ENCODE peak calls at places on chromosome 16, in nine cellular contexts. C, M, V, D, K, N, R, E and A are unnamed samples.

GRCh38 chr16:55480228-55480655 is 1.2 kb downstream of the MMP2 start:
- DNase-seq in C (peak), M (no peak), V (no peak), D (no peak), K (no peak), N (no peak), R (no peak), E (no peak), A (no peak)

GRCh38 chr16:17070882-17071592 is 399.7 kb downstream of the XYLT1 start:
- DNase-seq in C (no peak), M (peak), V (peak), D (peak), K (peak), N (peak), R (peak), E (peak), A (peak)

GRCh38 chr16:22073350-22073749 is 19.0 kb upstream of the VWA3A start:
- DNase-seq in C (peak), M (no peak), V (no peak), D (no peak), K (no peak), N (no peak), R (no peak), E (no peak), A (no peak)

GRCh38 chr16:84610385-84610784 is 7.5 kb downstream of the COTL1 start:
- DNase-seq in C (peak), M (no peak), V (no peak), D (peak), K (no peak), N (no peak), R (no peak), E (no peak), A (no peak)

GRCh38 chr16:58459344-58460218 is 40.4 kb upstream of the NDRG4 start:
- DNase-seq in C (peak), M (no peak), V (no peak), D (no peak), K (no peak), N (no peak), R (no peak), E (no peak), A (no peak)

GRCh38 chr16:85192233-85192632 is 80.0 kb upstream of the CIBAR2 start:
- DNase-seq in C (no peak), M (no peak), V (no peak), D (no peak), K (no peak), N (no peak), R (no peak), E (no peak), A (no peak)

GRCh38 chr16:18024566-18024965 is 312.0 kb downstream of the NPIPA8 start:
- DNase-seq in C (no peak), M (no peak), V (no peak), D (no peak), K (no peak), N (no peak), R (no peak), E (no peak), A (no peak)

GRCh38 chr16:13892301-13892700 is 27.7 kb upstream of the ERCC4 start:
- DNase-seq in C (no peak), M (no peak), V (no peak), D (no peak), K (no peak), N (no peak), R (no peak), E (no peak), A (no peak)

GRCh38 chr16:48546774-48547173 is 63.2 kb downstream of the N4BP1 start:
- DNase-seq in C (no peak), M (no peak), V (no peak), D (no peak), K (no peak), N (peak), R (no peak), E (no peak), A (no peak)

GRCh38 chr16:50624449-50624782 is 56.7 kb downstream of the SNX20 start:
- DNase-seq in C (no peak), M (no peak), V (no peak), D (no peak), K (no peak), N (no peak), R (no peak), E (no peak), A (no peak)

GRCh38 chr16:61181982-61182381 is 854.3 kb downstream of the CDH8 start:
- DNase-seq in C (no peak), M (no peak), V (no peak), D (no peak), K (no peak), N (no peak), R (no peak), E (no peak), A (no peak)

GRCh38 chr16:56600398-56600999 is 7.9 kb upstream of the MT2A start:
- DNase-seq in C (peak), M (peak), V (peak), D (peak), K (no peak), N (peak), R (no peak), E (no peak), A (peak)

GRCh38 chr16:78871241-78871640 is 729.3 kb downstream of the MAF start:
- DNase-seq in C (no peak), M (no peak), V (no peak), D (no peak), K (no peak), N (no peak), R (no peak), E (no peak), A (no peak)

GRCh38 chr16:85402910-85403692 is 210.0 kb upstream of the GSE1 start:
- DNase-seq in C (peak), M (no peak), V (no peak), D (no peak), K (no peak), N (no peak), R (no peak), E (no peak), A (no peak)

GRCh38 chr16:83296505-83296904 is 511.3 kb upstream of the HSBP1 start:
- DNase-seq in C (no peak), M (no peak), V (no peak), D (no peak), K (no peak), N (no peak), R (no peak), E (no peak), A (no peak)

GRCh38 chr16:57308041-57308440 is 23.6 kb upstream of the PLLP start:
- DNase-seq in C (no peak), M (no peak), V (no peak), D (no peak), K (no peak), N (no peak), R (no peak), E (no peak), A (no peak)

GRCh38 chr16:75758215-75758614 is 31.9 kb upstream of the CPHXL start:
- DNase-seq in C (peak), M (no peak), V (no peak), D (no peak), K (no peak), N (no peak), R (no peak), E (no peak), A (no peak)

GRCh38 chr16:84825896-84826557 is 6.2 kb downstream of the CRISPLD2 start:
- DNase-seq in C (peak), M (no peak), V (no peak), D (no peak), K (no peak), N (no peak), R (no peak), E (no peak), A (no peak)

GRCh38 chr16:3458852-3459361 is 15.4 kb downstream of the NAA60 start:
- DNase-seq in C (peak), M (peak), V (no peak), D (peak), K (peak), N (no peak), R (no peak), E (no peak), A (no peak)

GRCh38 chr16:28258571-28258970 is 33.8 kb upstream of the SBK1 start:
- DNase-seq in C (no peak), M (no peak), V (no peak), D (no peak), K (no peak), N (no peak), R (no peak), E (no peak), A (no peak)